ENCODE peak calls at places on chromosomes 3 and 15, in ten cellular contexts. One of them, this sample, is unnamed.

GRCh38 chr3:36597422-36597821 is 166.9 kb downstream of the DCLK3 start:
- DNase-seq in HepG2: no peak
- DNase-seq in transverse colon: no peak
- DNase-seq in esophagus muscularis mucosa: no peak
- DNase-seq in upper lobe of left lung: no peak
- DNase-seq in sigmoid colon: no peak
- DNase-seq in H1: no peak
- DNase-seq in spleen: no peak
- DNase-seq in breast epithelium: no peak
- DNase-seq in suprapubic skin: no peak
- DNase-seq in this sample: no peak

GRCh38 chr15:98842973-98843285 is 164.7 kb downstream of the PGPEP1L start:
- DNase-seq in spleen: no peak
- DNase-seq in HepG2: peak; percentile 58
- DNase-seq in transverse colon: no peak
- DNase-seq in suprapubic skin: no peak
- DNase-seq in H1: no peak
- DNase-seq in esophagus muscularis mucosa: no peak
- DNase-seq in upper lobe of left lung: no peak
- DNase-seq in breast epithelium: no peak
- DNase-seq in sigmoid colon: no peak
- DNase-seq in this sample: no peak

GRCh38 chr15:77611767-77612166 is 20.9 kb downstream of the LINGO1 start:
- DNase-seq in suprapubic skin: no peak
- DNase-seq in spleen: no peak
- DNase-seq in esophagus muscularis mucosa: no peak
- DNase-seq in sigmoid colon: no peak
- DNase-seq in H1: no peak
- DNase-seq in HepG2: no peak
- DNase-seq in breast epithelium: no peak
- DNase-seq in transverse colon: peak; percentile 64
- DNase-seq in upper lobe of left lung: no peak
- DNase-seq in this sample: no peak

GRCh38 chr3:131704084-131704483 is 201.3 kb upstream of the MRPL3 start:
- DNase-seq in sigmoid colon: no peak
- DNase-seq in suprapubic skin: no peak
- DNase-seq in upper lobe of left lung: no peak
- DNase-seq in spleen: no peak
- DNase-seq in breast epithelium: no peak
- DNase-seq in H1: no peak
- DNase-seq in esophagus muscularis mucosa: no peak
- DNase-seq in transverse colon: no peak
- DNase-seq in HepG2: no peak
- DNase-seq in this sample: no peak

GRCh38 chr3:194504861-194505260 is 18.1 kb upstream of the ATP13A3 start:
- DNase-seq in sigmoid colon: no peak
- DNase-seq in upper lobe of left lung: no peak
- DNase-seq in HepG2: no peak
- DNase-seq in breast epithelium: no peak
- DNase-seq in transverse colon: no peak
- DNase-seq in esophagus muscularis mucosa: no peak
- DNase-seq in spleen: no peak
- DNase-seq in suprapubic skin: no peak
- DNase-seq in H1: no peak
- DNase-seq in this sample: no peak

GRCh38 chr15:47410243-47410642 is 307.1 kb upstream of the SEMA6D start:
- DNase-seq in sigmoid colon: no peak
- DNase-seq in H1: no peak
- DNase-seq in suprapubic skin: no peak
- DNase-seq in esophagus muscularis mucosa: no peak
- DNase-seq in upper lobe of left lung: no peak
- DNase-seq in HepG2: no peak
- DNase-seq in breast epithelium: no peak
- DNase-seq in spleen: no peak
- DNase-seq in transverse colon: no peak
- DNase-seq in this sample: no peak

GRCh38 chr15:34335176-34335575 is 2.4 kb downstream of the SLC12A6 start:
- DNase-seq in HepG2: no peak
- DNase-seq in spleen: no peak
- DNase-seq in H1: no peak
- DNase-seq in esophagus muscularis mucosa: no peak
- DNase-seq in breast epithelium: no peak
- DNase-seq in suprapubic skin: no peak
- DNase-seq in upper lobe of left lung: no peak
- DNase-seq in sigmoid colon: no peak
- DNase-seq in transverse colon: no peak
- DNase-seq in this sample: no peak

GRCh38 chr3:47412453-47412756 is 31.6 kb downstream of the PTPN23 start:
- DNase-seq in suprapubic skin: no peak
- DNase-seq in sigmoid colon: no peak
- DNase-seq in upper lobe of left lung: no peak
- DNase-seq in esophagus muscularis mucosa: no peak
- DNase-seq in spleen: no peak
- DNase-seq in H1: no peak
- DNase-seq in transverse colon: no peak
- DNase-seq in HepG2: no peak
- DNase-seq in breast epithelium: no peak
- DNase-seq in this sample: no peak

GRCh38 chr3:72661115-72661457 is 187.2 kb downstream of the SHQ1 start:
- DNase-seq in HepG2: no peak
- DNase-seq in breast epithelium: peak; percentile 93
- DNase-seq in transverse colon: peak; percentile 55
- DNase-seq in spleen: no peak
- DNase-seq in esophagus muscularis mucosa: no peak
- DNase-seq in upper lobe of left lung: peak; percentile 75
- DNase-seq in sigmoid colon: peak; percentile 92
- DNase-seq in suprapubic skin: no peak
- DNase-seq in H1: no peak
- DNase-seq in this sample: peak; percentile 86

GRCh38 chr3:105827959-105828358 is 40.9 kb downstream of the CBLB start:
- DNase-seq in breast epithelium: no peak
- DNase-seq in upper lobe of left lung: peak; percentile 32
- DNase-seq in suprapubic skin: no peak
- DNase-seq in esophagus muscularis mucosa: no peak
- DNase-seq in sigmoid colon: peak; percentile 63
- DNase-seq in H1: no peak
- DNase-seq in transverse colon: peak; percentile 26
- DNase-seq in spleen: no peak
- DNase-seq in HepG2: peak; percentile 21
- DNase-seq in this sample: no peak

GRCh38 chr3:55567615-55568014 is 80.5 kb upstream of the WNT5A start:
- DNase-seq in H1: no peak
- DNase-seq in esophagus muscularis mucosa: no peak
- DNase-seq in spleen: no peak
- DNase-seq in transverse colon: no peak
- DNase-seq in upper lobe of left lung: no peak
- DNase-seq in sigmoid colon: no peak
- DNase-seq in HepG2: no peak
- DNase-seq in breast epithelium: no peak
- DNase-seq in suprapubic skin: no peak
- DNase-seq in this sample: no peak

GRCh38 chr3:25532763-25533162 is 104.7 kb downstream of the RARB start:
- DNase-seq in sigmoid colon: no peak
- DNase-seq in spleen: no peak
- DNase-seq in upper lobe of left lung: no peak
- DNase-seq in suprapubic skin: no peak
- DNase-seq in HepG2: peak; percentile 15
- DNase-seq in breast epithelium: no peak
- DNase-seq in transverse colon: no peak
- DNase-seq in esophagus muscularis mucosa: no peak
- DNase-seq in H1: peak; percentile 72
- DNase-seq in this sample: peak; percentile 28

GRCh38 chr3:48596676-48597407 is 1.7 kb upstream of the COL7A1 start:
- DNase-seq in H1: no peak
- DNase-seq in suprapubic skin: no peak
- DNase-seq in upper lobe of left lung: no peak
- DNase-seq in transverse colon: no peak
- DNase-seq in sigmoid colon: no peak
- DNase-seq in esophagus muscularis mucosa: no peak
- DNase-seq in breast epithelium: no peak
- DNase-seq in HepG2: no peak
- DNase-seq in spleen: no peak
- DNase-seq in this sample: no peak
- TF ChIP-seq POLR2AphosphoS5 in H1: no peak
- TF ChIP-seq POLR2AphosphoS5 in suprapubic skin: no peak
- TF ChIP-seq POLR2AphosphoS5 in upper lobe of left lung: no peak
- TF ChIP-seq POLR2AphosphoS5 in transverse colon: no peak
- TF ChIP-seq POLR2AphosphoS5 in sigmoid colon: no peak
- TF ChIP-seq POLR2AphosphoS5 in esophagus muscularis mucosa: no peak
- TF ChIP-seq POLR2AphosphoS5 in breast epithelium: no peak
- TF ChIP-seq POLR2AphosphoS5 in HepG2: no peak
- TF ChIP-seq POLR2AphosphoS5 in spleen: no peak
- TF ChIP-seq POLR2AphosphoS5 in this sample: no peak

DNA sequence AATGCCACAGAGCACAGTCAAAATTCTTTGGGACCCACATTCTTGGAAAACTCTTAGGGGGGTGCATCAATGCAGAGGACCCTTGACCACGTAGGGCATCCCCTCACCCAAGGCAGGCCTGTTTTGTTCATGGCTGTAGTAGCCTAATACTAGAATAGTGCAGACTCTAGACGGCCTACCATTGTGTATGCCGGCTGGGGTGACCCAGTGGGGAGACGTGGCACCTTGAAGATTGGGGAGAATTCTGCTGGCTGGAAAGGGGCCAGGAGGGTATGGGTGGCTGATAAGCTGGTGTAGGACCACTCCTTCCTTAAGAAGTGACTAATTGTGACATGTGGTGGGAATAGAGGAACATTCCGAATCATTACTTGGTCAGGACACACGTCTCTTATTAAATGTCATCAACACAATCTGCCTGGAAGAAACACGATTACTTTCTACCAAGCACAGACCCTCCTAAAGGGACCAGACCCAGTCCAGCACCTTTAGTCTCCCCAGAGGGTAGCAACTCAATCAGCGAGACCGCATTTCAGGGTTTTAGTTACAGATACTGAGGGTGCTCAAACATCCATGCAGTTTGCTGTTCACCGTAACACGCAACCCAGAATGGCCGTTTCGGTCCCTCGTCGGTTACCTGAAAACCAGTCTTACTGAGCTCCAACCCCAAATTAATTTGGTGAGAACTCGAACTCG is 1.8 kb upstream of the KLF13 start:
- DNase-seq in breast epithelium: no peak
- DNase-seq in spleen: no peak
- DNase-seq in esophagus muscularis mucosa: no peak
- DNase-seq in sigmoid colon: no peak
- DNase-seq in suprapubic skin: no peak
- DNase-seq in HepG2: no peak
- DNase-seq in H1: no peak
- DNase-seq in upper lobe of left lung: no peak
- DNase-seq in transverse colon: no peak
- DNase-seq in this sample: no peak
- TF ChIP-seq POLR2A in breast epithelium: no peak
- TF ChIP-seq POLR2A in spleen: no peak
- TF ChIP-seq POLR2A in esophagus muscularis mucosa: no peak
- TF ChIP-seq POLR2A in sigmoid colon: no peak
- TF ChIP-seq POLR2A in suprapubic skin: no peak
- TF ChIP-seq POLR2A in HepG2: no peak
- TF ChIP-seq POLR2A in H1: no peak
- TF ChIP-seq POLR2A in upper lobe of left lung: no peak
- TF ChIP-seq POLR2A in transverse colon: no peak
- TF ChIP-seq POLR2A in this sample: no peak

GRCh38 chr15:26892119-26892518 is 25.3 kb downstream of the GABRA5 start:
- DNase-seq in breast epithelium: no peak
- DNase-seq in esophagus muscularis mucosa: peak; percentile 62
- DNase-seq in transverse colon: no peak
- DNase-seq in upper lobe of left lung: no peak
- DNase-seq in H1: no peak
- DNase-seq in HepG2: no peak
- DNase-seq in sigmoid colon: no peak
- DNase-seq in suprapubic skin: no peak
- DNase-seq in spleen: no peak
- DNase-seq in this sample: no peak
- H3K4me3 ChIP-seq in breast epithelium: no peak overlapping the region
- H3K4me3 ChIP-seq in esophagus muscularis mucosa: peak overlapping the region; percentile 23
- H3K4me3 ChIP-seq in transverse colon: no peak overlapping the region
- H3K4me3 ChIP-seq in upper lobe of left lung: no peak overlapping the region
- H3K4me3 ChIP-seq in H1: no peak overlapping the region
- H3K4me3 ChIP-seq in HepG2: no peak overlapping the region
- H3K4me3 ChIP-seq in sigmoid colon: no peak overlapping the region
- H3K4me3 ChIP-seq in suprapubic skin: peak overlapping the region; percentile 40
- H3K4me3 ChIP-seq in spleen: peak overlapping the region; percentile 58
- H3K4me3 ChIP-seq in this sample: peak overlapping the region; percentile 38

GRCh38 chr3:102177075-102177755 is 257.6 kb upstream of the ZPLD1 start:
- DNase-seq in suprapubic skin: no peak
- DNase-seq in breast epithelium: no peak
- DNase-seq in transverse colon: peak; percentile 23
- DNase-seq in HepG2: no peak
- DNase-seq in spleen: no peak
- DNase-seq in H1: no peak
- DNase-seq in upper lobe of left lung: no peak
- DNase-seq in sigmoid colon: no peak
- DNase-seq in esophagus muscularis mucosa: no peak
- DNase-seq in this sample: no peak

GRCh38 chr3:102178817-102179216 is 256.0 kb upstream of the ZPLD1 start:
- DNase-seq in HepG2: no peak
- DNase-seq in sigmoid colon: no peak
- DNase-seq in upper lobe of left lung: no peak
- DNase-seq in spleen: no peak
- DNase-seq in H1: no peak
- DNase-seq in suprapubic skin: no peak
- DNase-seq in breast epithelium: no peak
- DNase-seq in esophagus muscularis mucosa: no peak
- DNase-seq in transverse colon: no peak
- DNase-seq in this sample: no peak

GRCh38 chr3:102174312-102174712 is 260.5 kb upstream of the ZPLD1 start:
- DNase-seq in spleen: no peak
- DNase-seq in transverse colon: no peak
- DNase-seq in suprapubic skin: no peak
- DNase-seq in sigmoid colon: no peak
- DNase-seq in H1: no peak
- DNase-seq in esophagus muscularis mucosa: no peak
- DNase-seq in HepG2: no peak
- DNase-seq in upper lobe of left lung: no peak
- DNase-seq in breast epithelium: no peak
- DNase-seq in this sample: no peak

GRCh38 chr3:102176393-102176792 is 258.4 kb upstream of the ZPLD1 start:
- DNase-seq in transverse colon: no peak
- DNase-seq in H1: no peak
- DNase-seq in upper lobe of left lung: no peak
- DNase-seq in sigmoid colon: no peak
- DNase-seq in breast epithelium: no peak
- DNase-seq in spleen: no peak
- DNase-seq in esophagus muscularis mucosa: no peak
- DNase-seq in HepG2: no peak
- DNase-seq in suprapubic skin: no peak
- DNase-seq in this sample: no peak

DNA sequence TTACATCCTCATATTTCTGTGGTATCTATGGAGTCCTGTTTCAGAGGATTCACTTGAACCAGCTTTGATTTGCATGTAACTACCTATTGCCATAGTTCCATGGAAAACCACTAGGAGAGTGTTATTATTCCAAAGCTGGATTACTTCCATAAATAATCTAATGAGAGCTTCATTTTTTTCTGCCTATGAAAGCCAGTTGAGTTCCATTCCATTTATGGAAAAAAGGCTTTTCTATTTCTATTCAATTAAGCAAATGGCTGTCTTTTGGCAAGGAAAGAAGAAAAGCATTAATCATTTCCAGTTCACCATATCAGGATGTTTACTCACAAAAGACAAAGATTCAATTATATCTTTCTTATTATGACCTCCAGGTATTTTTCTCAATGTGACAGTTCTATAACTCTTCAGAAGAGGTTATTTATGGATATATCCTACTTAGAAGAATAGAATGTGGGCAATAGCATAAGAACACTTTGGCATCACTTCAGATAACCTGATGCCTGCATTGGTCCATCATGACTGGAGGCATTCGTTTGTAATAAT is 259.9 kb upstream of the ZPLD1 start:
- DNase-seq in esophagus muscularis mucosa: no peak
- DNase-seq in sigmoid colon: no peak
- DNase-seq in breast epithelium: no peak
- DNase-seq in spleen: no peak
- DNase-seq in HepG2: no peak
- DNase-seq in suprapubic skin: no peak
- DNase-seq in upper lobe of left lung: no peak
- DNase-seq in H1: no peak
- DNase-seq in transverse colon: no peak
- DNase-seq in this sample: no peak
- TF ChIP-seq POLR2AphosphoS5 in esophagus muscularis mucosa: no peak
- TF ChIP-seq POLR2AphosphoS5 in sigmoid colon: no peak
- TF ChIP-seq POLR2AphosphoS5 in breast epithelium: no peak
- TF ChIP-seq POLR2AphosphoS5 in spleen: no peak
- TF ChIP-seq POLR2AphosphoS5 in HepG2: no peak
- TF ChIP-seq POLR2AphosphoS5 in suprapubic skin: no peak
- TF ChIP-seq POLR2AphosphoS5 in upper lobe of left lung: no peak
- TF ChIP-seq POLR2AphosphoS5 in H1: no peak
- TF ChIP-seq POLR2AphosphoS5 in transverse colon: no peak
- TF ChIP-seq POLR2AphosphoS5 in this sample: no peak